ENCODE peak calls at places on chromosome 22, in ten cellular contexts. K is activated CD4-positive, alpha-beta T cell treated with anti-CD3 and anti-CD28 coated beads for 36 hours; R is effector memory CD4-positive, alpha-beta T cell; X is heart right ventricle; G is left ventricle myocardium superior; T is hypothalamus; S is H7; E is sigmoid colon; A is smooth muscle cell of the brain vasculature; F is SHP77. Z is an unnamed sample.

GRCh38 chr22:49108636-49109315 is 718.9 kb downstream of the BRD1 start:
- DNase-seq in K (no peak), R (no peak), X (no peak), G (no peak), T (no peak), S (peak), E (peak), A (no peak), F (no peak), Z (no peak)

GRCh38 chr22:30017375-30017774 is 62.9 kb upstream of the HORMAD2 start:
- DNase-seq in K (no peak), R (no peak), X (no peak), G (no peak), T (no peak), S (no peak), E (no peak), A (no peak), F (no peak), Z (no peak)

GRCh38 chr22:40533712-40534378 is 102.7 kb downstream of the MRTFA start:
- DNase-seq in K (peak), R (peak), X (no peak), G (no peak), T (no peak), S (peak), E (no peak), A (no peak), F (no peak), Z (no peak)

GRCh38 chr22:21760640-21761039 is 25.0 kb upstream of the YPEL1 start:
- DNase-seq in K (no peak), R (no peak), X (no peak), G (no peak), T (no peak), S (no peak), E (no peak), A (no peak), F (no peak), Z (no peak)

GRCh38 chr22:32103648-32104326 is 55.3 kb downstream of the C22orf42 start:
- DNase-seq in K (no peak), R (no peak), X (no peak), G (no peak), T (no peak), S (no peak), E (no peak), A (no peak), F (no peak), Z (no peak)

GRCh38 chr22:42651134-42651533 is 1.9 kb upstream of the CYB5R3 start:
- DNase-seq in K (no peak), R (no peak), X (no peak), G (no peak), T (no peak), S (peak), E (no peak), A (no peak), F (no peak), Z (no peak)

GRCh38 chr22:46036558-46037408 is 59.8 kb upstream of the WNT7B start:
- DNase-seq in K (peak), R (no peak), X (no peak), G (peak), T (no peak), S (peak), E (peak), A (no peak), F (peak), Z (no peak)

GRCh38 chr22:27959335-27960090 is 40.5 kb upstream of the PITPNB start:
- DNase-seq in K (no peak), R (no peak), X (no peak), G (no peak), T (no peak), S (no peak), E (no peak), A (no peak), F (no peak), Z (no peak)

GRCh38 chr22:32815059-32815458 is 13.6 kb downstream of the TIMP3 start:
- DNase-seq in K (no peak), R (no peak), X (no peak), G (no peak), T (no peak), S (no peak), E (peak), A (no peak), F (no peak), Z (no peak)

GRCh38 chr22:17781319-17782031 is 7.2 kb upstream of the BID start:
- DNase-seq in K (peak), R (peak), X (no peak), G (no peak), T (no peak), S (no peak), E (no peak), A (peak), F (peak), Z (no peak)

GRCh38 chr22:22702159-22702873 is 57.9 kb downstream of the GGTLC2 start:
- DNase-seq in K (peak), R (no peak), X (no peak), G (no peak), T (no peak), S (peak), E (no peak), A (no peak), F (no peak), Z (no peak)

GRCh38 chr22:49048591-49048990 is 779.1 kb downstream of the BRD1 start:
- DNase-seq in K (no peak), R (no peak), X (no peak), G (no peak), T (no peak), S (no peak), E (no peak), A (no peak), F (no peak), Z (no peak)

Z was measured in glomerular endothelial cell.